ENCODE peak calls at places on chromosomes 13 and 19, in seven cellular contexts. V is left lung, I is body of pancreas, E is neural progenitor cell, Q is fibroblast of lung, X is astrocyte, C is tibial nerve. J is an unnamed sample. For H3K4me1, the result is how much of the 10 kb centered on the place peaks cover.

GRCh38 chr19:54465367-54466109 is 2.0 kb upstream of the LENG9 start:
- DNase-seq in V (no peak), I (no peak), E (peak), Q (no peak), X (no peak), C (no peak), J (no peak)

GRCh38 chr13:102626928-102627327 is 30.1 kb downstream of the TPP2 start:
- DNase-seq in V (no peak), I (no peak), E (no peak), Q (no peak), X (no peak), C (no peak), J (no peak)

GRCh38 chr13:109785892-109786450 is 412 bp downstream of the IRS2 start:
- DNase-seq in V (no peak), I (no peak), E (no peak), Q (no peak), X (no peak), C (no peak), J (no peak)

GRCh38 chr19:1847348-1847683 is 967 bp downstream of the REXO1 start:
- DNase-seq in V (no peak), I (no peak), E (no peak), Q (peak), X (peak), C (no peak), J (no peak)

GRCh38 chr13:35769812-35770211 is 293.3 kb upstream of the MAB21L1 start:
- DNase-seq in V (no peak), I (no peak), E (no peak), Q (no peak), X (no peak), C (no peak), J (no peak)

GRCh38 chr19:44626067-44626624 is 12.8 kb downstream of the IGSF23 start:
- DNase-seq in V (no peak), I (peak), E (no peak), Q (peak), X (peak), C (no peak), J (peak)

GRCh38 chr19:20256606-20257005 is 89.6 kb downstream of the ZNF486 start:
- DNase-seq in V (no peak), I (no peak), E (no peak), Q (no peak), X (no peak), C (no peak), J (no peak)

GRCh38 chr13:80132741-80133601 is 208.0 kb downstream of the SPRY2 start:
- DNase-seq in V (peak), I (peak), E (peak), Q (peak), X (peak), C (peak), J (no peak)

GRCh38 chr13:89520468-89520867 is 1827.0 kb upstream of the MIR17HG start:
- DNase-seq in V (no peak), I (peak), E (no peak), Q (no peak), X (no peak), C (no peak), J (peak)

GRCh38 chr19:32220951-32221350 is 124.5 kb upstream of the ZNF507 start:
- DNase-seq in V (no peak), I (no peak), E (no peak), Q (no peak), X (no peak), C (no peak), J (no peak)

GRCh38 chr19:55116232-55117062 is 990 bp downstream of the PPP1R12C start:
- DNase-seq in V (peak), I (peak), E (peak), Q (peak), X (peak), C (peak), J (no peak)

GRCh38 chr13:108527849-108528248 is 101.6 kb upstream of the MYO16 start:
- DNase-seq in V (no peak), I (no peak), E (no peak), Q (no peak), X (no peak), C (no peak), J (no peak)

GRCh38 chr19:56087647-56088346 is 33.3 kb downstream of the ZNF787 start:
- DNase-seq in V (no peak), I (no peak), E (no peak), Q (no peak), X (no peak), C (no peak), J (no peak)

GRCh38 chr19:38900816-38901215 is 1.0 kb downstream of the NFKBIB start:
- DNase-seq in V (no peak), I (no peak), E (no peak), Q (no peak), X (no peak), C (no peak), J (no peak)

GRCh38 chr19:28633223-28634030 is 579.5 kb downstream of the UQCRFS1 start:
- DNase-seq in V (peak), I (no peak), E (peak), Q (peak), X (peak), C (no peak), J (peak)

GRCh38 chr13:94056362-94056990 is 423.0 kb downstream of the DCT start:
- DNase-seq in V (no peak), I (no peak), E (no peak), Q (peak), X (peak), C (no peak), J (no peak)

GRCh38 chr19:17021328-17021727 is 5.3 kb downstream of the CPAMD8 start:
- DNase-seq in V (no peak), I (no peak), E (no peak), Q (no peak), X (no peak), C (no peak), J (no peak)

GRCh38 chr13:98157188-98157587 is 14.3 kb downstream of the FARP1 start:
- DNase-seq in V (no peak), I (no peak), E (no peak), Q (no peak), X (no peak), C (no peak), J (no peak)

GRCh38 chr19:8616861-8617260 is 6.3 kb upstream of the ADAMTS10 start:
- DNase-seq in V (no peak), I (no peak), E (no peak), Q (no peak), X (no peak), C (no peak), J (no peak)

GRCh38 chr19:13093407-13094284 is 9.0 kb downstream of the LYL1 start:
- DNase-seq in V (peak), I (peak), E (peak), Q (peak), X (peak), C (peak), J (peak)

GRCh38 chr19:52231154-52231565 is 38.2 kb upstream of the ZNF766 start:
- DNase-seq in V (no peak), I (no peak), E (no peak), Q (peak), X (peak), C (no peak), J (peak)

DNA sequence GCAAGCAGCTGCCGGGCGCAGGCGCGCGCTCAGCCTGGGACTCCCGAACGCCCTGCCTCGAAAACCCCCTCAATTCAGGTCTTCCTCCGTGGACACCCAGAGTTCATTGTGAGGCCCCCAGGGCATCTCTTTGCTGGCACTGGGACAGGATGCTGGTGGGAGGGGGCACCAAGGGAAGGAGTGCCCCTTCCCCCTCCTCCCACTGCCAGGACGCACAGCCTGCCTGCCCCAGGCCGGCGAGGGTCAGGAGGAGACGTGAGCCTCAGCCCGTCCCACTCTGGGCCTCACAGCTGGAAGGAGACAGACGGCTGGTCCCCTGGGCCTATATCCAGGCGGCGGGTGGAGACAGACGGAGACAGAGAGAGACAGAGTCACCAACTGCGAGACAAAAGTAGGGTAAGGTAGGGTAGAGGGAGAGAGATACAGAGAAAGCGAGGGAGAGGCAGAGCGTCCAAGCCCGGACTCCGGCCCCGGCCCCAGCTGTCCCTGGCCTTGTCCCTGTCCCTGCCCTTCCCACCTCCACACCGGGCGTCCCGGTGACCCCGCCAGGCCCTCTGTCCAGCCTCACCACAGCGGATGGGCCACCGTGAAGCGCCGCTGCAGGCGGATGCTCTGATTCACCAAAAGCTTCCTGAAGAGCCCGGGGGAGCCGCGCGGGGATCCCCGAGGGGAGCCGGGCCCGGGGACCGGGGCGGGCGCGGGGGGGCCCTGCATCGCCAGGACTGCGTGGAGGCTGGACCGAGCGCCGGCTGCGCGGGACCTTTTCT is at the start of gene PDE4C:
- DNase-seq in V (no peak), I (no peak), E (peak), Q (no peak), X (no peak), C (no peak), J (no peak)
- H3K27ac ChIP-seq in V (no peak), I (no peak), E (no peak), Q (no peak), X (no peak), C (peak), J (no peak)

GRCh38 chr13:39765801-39766463 is 110.5 kb downstream of the COG6 start:
- DNase-seq in V (peak), I (peak), E (peak), Q (peak), X (peak), C (peak), J (peak)
- TF ChIP-seq CTCF in V (no peak), I (no peak), E (peak), Q (no peak), X (no peak), C (peak), J (peak)

GRCh38 chr19:46862974-46863632 is 2.3 kb downstream of the ARHGAP35 start:
- DNase-seq in V (peak), I (no peak), E (no peak), Q (no peak), X (no peak), C (no peak), J (no peak)
- H3K4me1 ChIP-seq in V (half or more), I (half or more), E (under half), Q (under half), X (under half), C (half or more), J (under half)

DNA sequence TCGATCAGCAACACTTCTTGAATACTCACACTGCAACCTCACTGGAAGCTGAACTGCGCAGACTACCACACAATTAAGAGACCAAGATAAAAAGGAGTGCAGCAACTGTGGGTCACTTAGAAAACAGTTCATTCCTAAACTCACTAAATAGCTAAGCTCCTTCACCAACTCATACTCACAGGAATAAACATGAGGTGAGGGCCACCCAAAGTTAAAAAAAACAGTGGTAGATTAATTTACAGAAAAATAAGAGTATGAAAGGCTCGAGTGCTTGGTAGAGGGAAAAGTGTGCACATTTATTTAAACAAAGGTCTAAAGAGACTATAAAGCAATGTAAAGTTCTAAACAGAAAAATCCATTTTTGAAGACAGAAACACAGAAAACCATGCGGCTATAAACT is 7.6 kb downstream of the ANKRD10 start:
- DNase-seq in V (no peak), I (no peak), E (no peak), Q (no peak), X (no peak), C (no peak), J (no peak)
- H3K27ac ChIP-seq in V (no peak), I (peak), E (peak), Q (no peak), X (no peak), C (peak), J (peak)

GRCh38 chr19:15282311-15282705 is 50.0 kb downstream of the BRD4 start:
- DNase-seq in V (no peak), I (no peak), E (no peak), Q (no peak), X (no peak), C (no peak), J (peak)

GRCh38 chr19:15280048-15280725 is 47.9 kb upstream of the EPHX3 start:
- DNase-seq in V (no peak), I (no peak), E (no peak), Q (no peak), X (no peak), C (no peak), J (no peak)

GRCh38 chr19:15279326-15279904 is 47.2 kb upstream of the EPHX3 start:
- DNase-seq in V (no peak), I (no peak), E (peak), Q (no peak), X (no peak), C (no peak), J (no peak)

GRCh38 chr19:15283141-15283885 is 49.0 kb downstream of the BRD4 start:
- DNase-seq in V (no peak), I (peak), E (no peak), Q (peak), X (peak), C (no peak), J (no peak)

GRCh38 chr19:15280915-15281683 is 48.9 kb upstream of the EPHX3 start:
- DNase-seq in V (peak), I (peak), E (peak), Q (peak), X (peak), C (peak), J (no peak)
- TF ChIP-seq CTCF in V (no peak), I (no peak), E (peak), Q (peak), X (peak), C (no peak), J (peak)

GRCh38 chr13:49300716-49301589 is 53.2 kb downstream of the CDADC1 start:
- DNase-seq in V (peak), I (peak), E (peak), Q (peak), X (peak), C (peak), J (no peak)

GRCh38 chr13:49303533-49304252 is 56.0 kb downstream of the CDADC1 start:
- DNase-seq in V (no peak), I (peak), E (no peak), Q (no peak), X (no peak), C (no peak), J (no peak)

GRCh38 chr13:49302817-49303216 is 55.1 kb downstream of the CDADC1 start:
- DNase-seq in V (no peak), I (no peak), E (no peak), Q (no peak), X (no peak), C (no peak), J (peak)

GRCh38 chr13:49304356-49304755 is 56.6 kb downstream of the CDADC1 start:
- DNase-seq in V (no peak), I (no peak), E (no peak), Q (no peak), X (no peak), C (no peak), J (no peak)

GRCh38 chr13:49302222-49302621 is 54.5 kb downstream of the CDADC1 start:
- DNase-seq in V (no peak), I (no peak), E (no peak), Q (no peak), X (no peak), C (no peak), J (no peak)
- H3K4me1 ChIP-seq in V (under half), I (under half), E (under half), Q (under half), X (under half), C (half or more), J (under half)

DNA sequence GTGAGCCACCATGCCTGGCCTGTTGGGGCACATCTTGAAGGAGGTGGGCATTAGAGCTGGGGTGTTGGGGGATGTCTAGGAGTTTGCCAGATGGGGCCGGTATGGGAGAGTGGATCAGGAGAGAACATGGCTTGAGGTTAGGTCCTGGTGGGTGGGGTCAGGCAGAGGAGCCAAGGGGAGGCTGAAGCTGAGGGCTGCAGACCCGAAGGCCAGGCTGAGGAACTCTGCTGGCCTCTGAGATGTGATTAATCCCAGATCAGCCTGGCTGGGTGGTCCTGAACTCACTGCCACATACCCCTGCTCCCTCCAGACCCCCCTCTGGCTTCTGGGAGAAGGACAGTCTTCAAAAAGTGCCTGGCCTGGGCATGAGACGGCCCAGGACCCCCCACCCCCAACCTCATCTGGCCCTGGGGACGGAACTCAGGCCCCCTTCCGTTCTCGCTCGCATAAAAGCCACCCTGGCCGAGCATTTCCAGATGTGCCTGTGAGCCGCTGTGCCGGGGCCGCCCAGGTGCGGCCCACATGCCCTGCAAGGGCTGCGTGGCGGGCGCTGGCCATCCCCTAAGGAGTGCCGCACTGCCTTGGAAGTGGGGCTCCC is 2.7 kb downstream of the FSTL3 start:
- DNase-seq in V (no peak), I (no peak), E (no peak), Q (no peak), X (no peak), C (no peak), J (no peak)
- H3K27ac ChIP-seq in V (peak), I (peak), E (no peak), Q (peak), X (peak), C (peak), J (no peak)

GRCh38 chr13:81383441-81383840 is 1042.5 kb upstream of the SPRY2 start:
- DNase-seq in V (no peak), I (no peak), E (no peak), Q (no peak), X (no peak), C (no peak), J (no peak)

GRCh38 chr13:81381560-81381959 is 1040.6 kb upstream of the SPRY2 start:
- DNase-seq in V (no peak), I (no peak), E (no peak), Q (no peak), X (no peak), C (no peak), J (no peak)

GRCh38 chr13:81382236-81382635 is 1041.3 kb upstream of the SPRY2 start:
- DNase-seq in V (no peak), I (no peak), E (peak), Q (no peak), X (no peak), C (no peak), J (no peak)

GRCh38 chr13:81377926-81378325 is 1037.0 kb upstream of the SPRY2 start:
- DNase-seq in V (no peak), I (no peak), E (no peak), Q (peak), X (no peak), C (no peak), J (no peak)

GRCh38 chr13:81379183-81379582 is 1038.3 kb upstream of the SPRY2 start:
- DNase-seq in V (no peak), I (no peak), E (no peak), Q (no peak), X (no peak), C (no peak), J (no peak)
- TF ChIP-seq CTCF in V (no peak), I (no peak), E (peak), Q (no peak), X (no peak), C (no peak), J (no peak)

GRCh38 chr13:26965058-26965380 is 204.4 kb upstream of the GPR12 start:
- DNase-seq in V (no peak), I (no peak), E (no peak), Q (no peak), X (no peak), C (no peak), J (no peak)
- H3K4me1 ChIP-seq in V (under half), I (half or more), E (under half), Q (under half), X (under half), C (under half), J (under half)